ENCODE peak calls at places on chromosomes 6 and 20, in seven cellular contexts. U, E, H, O, S, P and A are unnamed samples.

GRCh38 chr6:88220493-88220892 is 54.3 kb upstream of the CNR1 start:
- DNase-seq in U (peak), E (peak), H (no peak), O (no peak), S (no peak), P (no peak), A (no peak)

GRCh38 chr20:31608256-31608980 is 3.3 kb downstream of the ID1 start:
- DNase-seq in U (peak), E (peak), H (no peak), O (no peak), S (no peak), P (no peak), A (peak)

GRCh38 chr6:120378582-120379220 is 955.6 kb downstream of the TBC1D32 start:
- DNase-seq in U (peak), E (peak), H (no peak), O (no peak), S (no peak), P (no peak), A (no peak)

GRCh38 chr6:109441069-109441816 is 719 bp downstream of the SMPD2 start:
- DNase-seq in U (peak), E (peak), H (no peak), O (no peak), S (no peak), P (no peak), A (no peak)

GRCh38 chr6:169854083-169854725 is 102.8 kb downstream of the ERMARD start:
- DNase-seq in U (no peak), E (no peak), H (no peak), O (no peak), S (no peak), P (no peak), A (no peak)

GRCh38 chr6:15551798-15552197 is 111.0 kb downstream of the DTNBP1 start:
- DNase-seq in U (peak), E (no peak), H (no peak), O (no peak), S (peak), P (no peak), A (no peak)

GRCh38 chr6:7646394-7646793 is 56.4 kb downstream of the SNRNP48 start:
- DNase-seq in U (no peak), E (no peak), H (no peak), O (no peak), S (no peak), P (no peak), A (no peak)

GRCh38 chr6:96499781-96500180 is 21.8 kb upstream of the UFL1 start:
- DNase-seq in U (no peak), E (no peak), H (no peak), O (no peak), S (peak), P (no peak), A (no peak)

GRCh38 chr20:58308290-58308679 is 1.2 kb upstream of the RAB22A start:
- DNase-seq in U (no peak), E (no peak), H (no peak), O (no peak), S (no peak), P (no peak), A (no peak)

GRCh38 chr6:114170958-114171387 is 171.8 kb downstream of the HS3ST5 start:
- DNase-seq in U (no peak), E (no peak), H (no peak), O (no peak), S (no peak), P (no peak), A (no peak)

GRCh38 chr6:25601797-25602679 is 50.0 kb upstream of the SCGN start:
- DNase-seq in U (peak), E (peak), H (no peak), O (peak), S (no peak), P (peak), A (peak)

GRCh38 chr6:5532941-5533340 is 271.6 kb downstream of the FARS2 start:
- DNase-seq in U (no peak), E (no peak), H (no peak), O (no peak), S (no peak), P (no peak), A (no peak)

GRCh38 chr6:113995632-113996031 is 24.7 kb upstream of the HDAC2 start:
- DNase-seq in U (peak), E (peak), H (no peak), O (peak), S (no peak), P (peak), A (peak)

GRCh38 chr6:137000825-137001224 is 43.9 kb downstream of the IL20RA start:
- DNase-seq in U (no peak), E (no peak), H (no peak), O (no peak), S (no peak), P (no peak), A (no peak)

GRCh38 chr6:119467478-119468081 is 118.0 kb upstream of the MAN1A1 start:
- DNase-seq in U (no peak), E (peak), H (no peak), O (peak), S (no peak), P (peak), A (no peak)

GRCh38 chr6:107264357-107264831 is 149.1 kb upstream of the BEND3 start:
- DNase-seq in U (no peak), E (peak), H (no peak), O (peak), S (no peak), P (peak), A (no peak)

GRCh38 chr20:48411906-48412305 is 415.9 kb downstream of the PREX1 start:
- DNase-seq in U (no peak), E (no peak), H (no peak), O (no peak), S (no peak), P (no peak), A (no peak)

GRCh38 chr6:30163090-30163917 is at the start of gene TRIM15:
- DNase-seq in U (no peak), E (no peak), H (peak), O (no peak), S (no peak), P (no peak), A (no peak)

GRCh38 chr6:119312875-119313338 is 36.7 kb downstream of the MAN1A1 start:
- DNase-seq in U (peak), E (no peak), H (no peak), O (no peak), S (no peak), P (no peak), A (no peak)

GRCh38 chr20:36866681-36867485 is 9.1 kb upstream of the TLDC2 start:
- DNase-seq in U (no peak), E (peak), H (no peak), O (no peak), S (no peak), P (no peak), A (no peak)

GRCh38 chr6:35810831-35811698 is 5.9 kb downstream of the LHFPL5 start:
- DNase-seq in U (no peak), E (peak), H (no peak), O (peak), S (no peak), P (no peak), A (no peak)

GRCh38 chr6:29758761-29759160 is 35.5 kb downstream of the HLA-F start:
- DNase-seq in U (no peak), E (no peak), H (no peak), O (no peak), S (no peak), P (no peak), A (no peak)